ENCODE peak calls at places on chromosome 22, in eight cellular contexts. One of them, this sample, is unnamed.

GRCh38 chr22:20818471-20818870 is 40.1 kb downstream of the PI4KA start:
- DNase-seq in T-helper 2 cell treated with Interferon-gamma antibody and Interleukin-4, amounts not matched to agents 5 μg/mL and 100 μg/mL, for 36 hours: no peak
- DNase-seq in mesenteric fat pad: no peak
- DNase-seq in Caco-2: no peak
- DNase-seq in T-helper 9 cell: no peak
- DNase-seq in activated naive CD4-positive, alpha-beta T cell treated with Interleukin-2 at 50 U/mL for 16 hours: no peak
- DNase-seq in LoVo: no peak
- DNase-seq in Caki2: no peak
- DNase-seq in this sample: no peak

GRCh38 chr22:38305481-38306448 is 11.5 kb downstream of the CSNK1E start:
- DNase-seq in T-helper 2 cell treated with Interferon-gamma antibody and Interleukin-4, amounts not matched to agents 5 μg/mL and 100 μg/mL, for 36 hours: no peak
- DNase-seq in mesenteric fat pad: no peak
- DNase-seq in Caco-2: peak
- DNase-seq in T-helper 9 cell: peak
- DNase-seq in activated naive CD4-positive, alpha-beta T cell treated with Interleukin-2 at 50 U/mL for 16 hours: peak
- DNase-seq in LoVo: no peak
- DNase-seq in Caki2: peak
- DNase-seq in this sample: no peak

GRCh38 chr22:45867906-45868555 is 108.9 kb downstream of the WNT7B start:
- DNase-seq in T-helper 2 cell treated with Interferon-gamma antibody and Interleukin-4, amounts not matched to agents 5 μg/mL and 100 μg/mL, for 36 hours: no peak
- DNase-seq in mesenteric fat pad: peak
- DNase-seq in Caco-2: no peak
- DNase-seq in T-helper 9 cell: no peak
- DNase-seq in activated naive CD4-positive, alpha-beta T cell treated with Interleukin-2 at 50 U/mL for 16 hours: no peak
- DNase-seq in LoVo: no peak
- DNase-seq in Caki2: no peak
- DNase-seq in this sample: no peak

GRCh38 chr22:46446799-46447198 is 90.6 kb downstream of the CELSR1 start:
- DNase-seq in T-helper 2 cell treated with Interferon-gamma antibody and Interleukin-4, amounts not matched to agents 5 μg/mL and 100 μg/mL, for 36 hours: no peak
- DNase-seq in mesenteric fat pad: no peak
- DNase-seq in Caco-2: no peak
- DNase-seq in T-helper 9 cell: no peak
- DNase-seq in activated naive CD4-positive, alpha-beta T cell treated with Interleukin-2 at 50 U/mL for 16 hours: no peak
- DNase-seq in LoVo: no peak
- DNase-seq in Caki2: no peak
- DNase-seq in this sample: no peak

GRCh38 chr22:18091916-18092526 is 14.2 kb downstream of the PEX26 start:
- DNase-seq in T-helper 2 cell treated with Interferon-gamma antibody and Interleukin-4, amounts not matched to agents 5 μg/mL and 100 μg/mL, for 36 hours: no peak
- DNase-seq in mesenteric fat pad: peak
- DNase-seq in Caco-2: no peak
- DNase-seq in T-helper 9 cell: peak
- DNase-seq in activated naive CD4-positive, alpha-beta T cell treated with Interleukin-2 at 50 U/mL for 16 hours: peak
- DNase-seq in LoVo: peak
- DNase-seq in Caki2: peak
- DNase-seq in this sample: peak

GRCh38 chr22:45504703-45505341 is 2.1 kb downstream of the FBLN1 start:
- DNase-seq in T-helper 2 cell treated with Interferon-gamma antibody and Interleukin-4, amounts not matched to agents 5 μg/mL and 100 μg/mL, for 36 hours: no peak
- DNase-seq in mesenteric fat pad: no peak
- DNase-seq in Caco-2: no peak
- DNase-seq in T-helper 9 cell: no peak
- DNase-seq in activated naive CD4-positive, alpha-beta T cell treated with Interleukin-2 at 50 U/mL for 16 hours: no peak
- DNase-seq in LoVo: no peak
- DNase-seq in Caki2: no peak
- DNase-seq in this sample: no peak

GRCh38 chr22:37601540-37602442 is 6.8 kb upstream of the GGA1 start:
- DNase-seq in T-helper 2 cell treated with Interferon-gamma antibody and Interleukin-4, amounts not matched to agents 5 μg/mL and 100 μg/mL, for 36 hours: no peak
- DNase-seq in mesenteric fat pad: no peak
- DNase-seq in Caco-2: peak
- DNase-seq in T-helper 9 cell: no peak
- DNase-seq in activated naive CD4-positive, alpha-beta T cell treated with Interleukin-2 at 50 U/mL for 16 hours: no peak
- DNase-seq in LoVo: no peak
- DNase-seq in Caki2: peak
- DNase-seq in this sample: peak

GRCh38 chr22:20654343-20655208 is 119.3 kb upstream of the SERPIND1 start:
- DNase-seq in T-helper 2 cell treated with Interferon-gamma antibody and Interleukin-4, amounts not matched to agents 5 μg/mL and 100 μg/mL, for 36 hours: no peak
- DNase-seq in mesenteric fat pad: peak
- DNase-seq in Caco-2: no peak
- DNase-seq in T-helper 9 cell: no peak
- DNase-seq in activated naive CD4-positive, alpha-beta T cell treated with Interleukin-2 at 50 U/mL for 16 hours: no peak
- DNase-seq in LoVo: no peak
- DNase-seq in Caki2: no peak
- DNase-seq in this sample: no peak

GRCh38 chr22:26903030-26903856 is 245.9 kb downstream of the MIAT start:
- DNase-seq in T-helper 2 cell treated with Interferon-gamma antibody and Interleukin-4, amounts not matched to agents 5 μg/mL and 100 μg/mL, for 36 hours: no peak
- DNase-seq in mesenteric fat pad: no peak
- DNase-seq in Caco-2: peak
- DNase-seq in T-helper 9 cell: no peak
- DNase-seq in activated naive CD4-positive, alpha-beta T cell treated with Interleukin-2 at 50 U/mL for 16 hours: no peak
- DNase-seq in LoVo: no peak
- DNase-seq in Caki2: no peak
- DNase-seq in this sample: no peak

GRCh38 chr22:38724926-38725571 is 19.3 kb downstream of the GTPBP1 start:
- DNase-seq in T-helper 2 cell treated with Interferon-gamma antibody and Interleukin-4, amounts not matched to agents 5 μg/mL and 100 μg/mL, for 36 hours: no peak
- DNase-seq in mesenteric fat pad: no peak
- DNase-seq in Caco-2: peak
- DNase-seq in T-helper 9 cell: no peak
- DNase-seq in activated naive CD4-positive, alpha-beta T cell treated with Interleukin-2 at 50 U/mL for 16 hours: peak
- DNase-seq in LoVo: no peak
- DNase-seq in Caki2: no peak
- DNase-seq in this sample: peak

GRCh38 chr22:46561435-46561905 is 24.1 kb upstream of the CELSR1 start:
- DNase-seq in T-helper 2 cell treated with Interferon-gamma antibody and Interleukin-4, amounts not matched to agents 5 μg/mL and 100 μg/mL, for 36 hours: peak
- DNase-seq in mesenteric fat pad: no peak
- DNase-seq in Caco-2: peak
- DNase-seq in T-helper 9 cell: no peak
- DNase-seq in activated naive CD4-positive, alpha-beta T cell treated with Interleukin-2 at 50 U/mL for 16 hours: no peak
- DNase-seq in LoVo: peak
- DNase-seq in Caki2: peak
- DNase-seq in this sample: no peak

GRCh38 chr22:19479358-19480172 is at the start of gene CDC45:
- DNase-seq in T-helper 2 cell treated with Interferon-gamma antibody and Interleukin-4, amounts not matched to agents 5 μg/mL and 100 μg/mL, for 36 hours: peak
- DNase-seq in mesenteric fat pad: peak
- DNase-seq in Caco-2: peak
- DNase-seq in T-helper 9 cell: peak
- DNase-seq in activated naive CD4-positive, alpha-beta T cell treated with Interleukin-2 at 50 U/mL for 16 hours: peak
- DNase-seq in LoVo: peak
- DNase-seq in Caki2: peak
- DNase-seq in this sample: peak

This sample was measured in HuH-7.